ENCODE peak calls at places on chromosomes 4 and X, in eight cellular contexts. One of them, this sample, is unnamed.

GRCh38 chr4:40492747-40493146 is 136.9 kb downstream of the RBM47 start:
- DNase-seq in body of pancreas: no peak
- DNase-seq in tibial nerve: no peak
- DNase-seq in upper lobe of right lung: no peak
- DNase-seq in neuronal stem cell: no peak
- DNase-seq in A549: no peak
- DNase-seq in ascending aorta: no peak
- DNase-seq in aorta: no peak
- DNase-seq in this sample: no peak

GRCh38 chr4:136751530-136751929 is 780.8 kb downstream of the PCDH18 start:
- DNase-seq in body of pancreas: no peak
- DNase-seq in ascending aorta: no peak
- DNase-seq in A549: no peak
- DNase-seq in tibial nerve: no peak
- DNase-seq in neuronal stem cell: no peak
- DNase-seq in aorta: no peak
- DNase-seq in upper lobe of right lung: no peak
- DNase-seq in this sample: no peak

GRCh38 chr4:57214654-57215411 is 104.6 kb upstream of the IGFBP7 start:
- DNase-seq in A549: no peak
- DNase-seq in aorta: no peak
- DNase-seq in tibial nerve: no peak
- DNase-seq in neuronal stem cell: no peak
- DNase-seq in upper lobe of right lung: no peak
- DNase-seq in ascending aorta: no peak
- DNase-seq in body of pancreas: no peak
- DNase-seq in this sample: no peak

GRCh38 chr4:24544208-24544607 is 40.1 kb downstream of the DHX15 start:
- DNase-seq in upper lobe of right lung: no peak
- DNase-seq in body of pancreas: no peak
- DNase-seq in ascending aorta: no peak
- DNase-seq in aorta: no peak
- DNase-seq in neuronal stem cell: no peak
- DNase-seq in A549: no peak
- DNase-seq in tibial nerve: no peak
- DNase-seq in this sample: no peak

GRCh38 chr4:128524311-128524710 is 236.7 kb upstream of the PGRMC2 start:
- DNase-seq in aorta: peak; percentile 91
- DNase-seq in body of pancreas: peak; percentile 45
- DNase-seq in tibial nerve: no peak
- DNase-seq in neuronal stem cell: no peak
- DNase-seq in A549: peak; percentile 88
- DNase-seq in ascending aorta: peak; percentile 60
- DNase-seq in upper lobe of right lung: peak; percentile 68
- DNase-seq in this sample: no peak

GRCh38 chrX:13088155-13088485 is 43.7 kb upstream of the FAM9C start:
- DNase-seq in neuronal stem cell: no peak
- DNase-seq in aorta: no peak
- DNase-seq in body of pancreas: no peak
- DNase-seq in A549: no peak
- DNase-seq in ascending aorta: no peak
- DNase-seq in tibial nerve: no peak
- DNase-seq in upper lobe of right lung: no peak
- DNase-seq in this sample: no peak

GRCh38 chrX:53223955-53224859 is 800 bp downstream of the KDM5C start:
- DNase-seq in ascending aorta: no peak
- DNase-seq in tibial nerve: no peak
- DNase-seq in A549: peak; percentile 13
- DNase-seq in body of pancreas: no peak
- DNase-seq in upper lobe of right lung: no peak
- DNase-seq in neuronal stem cell: no peak
- DNase-seq in aorta: peak; percentile 78
- DNase-seq in this sample: no peak

GRCh38 chr4:39563448-39563847 is 36.2 kb upstream of the UGDH start:
- DNase-seq in upper lobe of right lung: no peak
- DNase-seq in ascending aorta: no peak
- DNase-seq in body of pancreas: no peak
- DNase-seq in tibial nerve: no peak
- DNase-seq in A549: no peak
- DNase-seq in neuronal stem cell: no peak
- DNase-seq in aorta: no peak
- DNase-seq in this sample: no peak

GRCh38 chrX:40531056-40531826 is 49.5 kb upstream of the ATP6AP2 start:
- DNase-seq in ascending aorta: no peak
- DNase-seq in upper lobe of right lung: no peak
- DNase-seq in A549: no peak
- DNase-seq in body of pancreas: no peak
- DNase-seq in aorta: no peak
- DNase-seq in neuronal stem cell: no peak
- DNase-seq in tibial nerve: no peak
- DNase-seq in this sample: peak; percentile 66

GRCh38 chr4:127997534-127998388 is 32.6 kb downstream of the ABHD18 start:
- DNase-seq in tibial nerve: no peak
- DNase-seq in upper lobe of right lung: no peak
- DNase-seq in neuronal stem cell: no peak
- DNase-seq in A549: peak; percentile 71
- DNase-seq in aorta: no peak
- DNase-seq in body of pancreas: peak; percentile 13
- DNase-seq in ascending aorta: no peak
- DNase-seq in this sample: no peak

GRCh38 chr4:6672131-6672530 is 21.5 kb upstream of the S100P start:
- DNase-seq in A549: no peak
- DNase-seq in aorta: no peak
- DNase-seq in neuronal stem cell: no peak
- DNase-seq in tibial nerve: no peak
- DNase-seq in upper lobe of right lung: peak; percentile 56
- DNase-seq in body of pancreas: no peak
- DNase-seq in ascending aorta: no peak
- DNase-seq in this sample: no peak

GRCh38 chr4:38162240-38162784 is 202.1 kb downstream of the PTTG2 start:
- DNase-seq in ascending aorta: no peak
- DNase-seq in A549: peak; percentile 76
- DNase-seq in tibial nerve: no peak
- DNase-seq in neuronal stem cell: peak; percentile 20
- DNase-seq in body of pancreas: peak; percentile 70
- DNase-seq in upper lobe of right lung: no peak
- DNase-seq in aorta: no peak
- DNase-seq in this sample: no peak

GRCh38 chr4:148215202-148215601 is 227.0 kb downstream of the NR3C2 start:
- DNase-seq in tibial nerve: no peak
- DNase-seq in A549: no peak
- DNase-seq in neuronal stem cell: no peak
- DNase-seq in aorta: no peak
- DNase-seq in body of pancreas: no peak
- DNase-seq in ascending aorta: no peak
- DNase-seq in upper lobe of right lung: no peak
- DNase-seq in this sample: no peak

GRCh38 chrX:78687586-78687985 is 28.5 kb upstream of the RTL3 start:
- DNase-seq in body of pancreas: no peak
- DNase-seq in ascending aorta: no peak
- DNase-seq in upper lobe of right lung: no peak
- DNase-seq in aorta: no peak
- DNase-seq in tibial nerve: no peak
- DNase-seq in neuronal stem cell: no peak
- DNase-seq in A549: no peak
- DNase-seq in this sample: no peak

GRCh38 chr4:20760053-20760452 is 59.8 kb downstream of the PACRGL start:
- DNase-seq in upper lobe of right lung: no peak
- DNase-seq in tibial nerve: no peak
- DNase-seq in neuronal stem cell: no peak
- DNase-seq in body of pancreas: no peak
- DNase-seq in A549: peak; percentile 1
- DNase-seq in aorta: no peak
- DNase-seq in ascending aorta: no peak
- DNase-seq in this sample: peak; percentile 29

GRCh38 chr4:83212041-83212851 is 72.4 kb downstream of the COQ2 start:
- DNase-seq in ascending aorta: no peak
- DNase-seq in aorta: no peak
- DNase-seq in body of pancreas: peak; percentile 17
- DNase-seq in upper lobe of right lung: no peak
- DNase-seq in tibial nerve: no peak
- DNase-seq in A549: no peak
- DNase-seq in neuronal stem cell: no peak
- DNase-seq in this sample: no peak

GRCh38 chr4:169988252-169988651 is 37.9 kb downstream of the MFAP3L start:
- DNase-seq in upper lobe of right lung: no peak
- DNase-seq in A549: no peak
- DNase-seq in neuronal stem cell: no peak
- DNase-seq in body of pancreas: no peak
- DNase-seq in ascending aorta: no peak
- DNase-seq in tibial nerve: no peak
- DNase-seq in aorta: no peak
- DNase-seq in this sample: no peak

GRCh38 chrX:95058815-95059214 is 1384.8 kb downstream of the FAM133A start:
- DNase-seq in ascending aorta: no peak
- DNase-seq in upper lobe of right lung: no peak
- DNase-seq in neuronal stem cell: no peak
- DNase-seq in body of pancreas: no peak
- DNase-seq in aorta: no peak
- DNase-seq in tibial nerve: no peak
- DNase-seq in A549: peak; percentile 1
- DNase-seq in this sample: no peak

GRCh38 chrX:55524487-55524886 is 34.8 kb upstream of the USP51 start:
- DNase-seq in upper lobe of right lung: no peak
- DNase-seq in body of pancreas: no peak
- DNase-seq in A549: peak; percentile 3
- DNase-seq in neuronal stem cell: no peak
- DNase-seq in tibial nerve: no peak
- DNase-seq in ascending aorta: no peak
- DNase-seq in aorta: no peak
- DNase-seq in this sample: no peak
- H3K9me3 ChIP-seq in upper lobe of right lung: no peaks in the 10 kb centered on the region
- H3K9me3 ChIP-seq in body of pancreas: no peaks in the 10 kb centered on the region
- H3K9me3 ChIP-seq in A549: no peaks in the 10 kb centered on the region
- H3K9me3 ChIP-seq in neuronal stem cell: no peaks in the 10 kb centered on the region
- H3K9me3 ChIP-seq in tibial nerve: no peaks in the 10 kb centered on the region
- H3K9me3 ChIP-seq in ascending aorta: no peaks in the 10 kb centered on the region
- H3K9me3 ChIP-seq in aorta: no peaks in the 10 kb centered on the region
- H3K9me3 ChIP-seq in this sample: no peaks in the 10 kb centered on the region

GRCh38 chr4:150078041-150078995 is at the start of gene DCLK2:
- DNase-seq in ascending aorta: no peak
- DNase-seq in body of pancreas: peak; percentile 59
- DNase-seq in A549: peak; percentile 75
- DNase-seq in upper lobe of right lung: peak; percentile 85
- DNase-seq in tibial nerve: peak; percentile 17
- DNase-seq in neuronal stem cell: peak; percentile 71
- DNase-seq in aorta: peak; percentile 94
- DNase-seq in this sample: peak; percentile 56

GRCh38 chr4:150080875-150081274 is 2.6 kb downstream of the DCLK2 start:
- DNase-seq in upper lobe of right lung: no peak
- DNase-seq in aorta: no peak
- DNase-seq in A549: peak; percentile 38
- DNase-seq in tibial nerve: no peak
- DNase-seq in body of pancreas: no peak
- DNase-seq in neuronal stem cell: no peak
- DNase-seq in ascending aorta: no peak
- DNase-seq in this sample: peak; percentile 55

GRCh38 chr4:150078996-150079581 is 844 bp downstream of the DCLK2 start:
- DNase-seq in body of pancreas: peak; percentile 36
- DNase-seq in aorta: peak; percentile 79
- DNase-seq in A549: peak; percentile 69
- DNase-seq in ascending aorta: no peak
- DNase-seq in upper lobe of right lung: peak; percentile 67
- DNase-seq in neuronal stem cell: peak; percentile 31
- DNase-seq in tibial nerve: peak; percentile 13
- DNase-seq in this sample: peak; percentile 42

GRCh38 chr4:150082241-150082640 is 4.0 kb downstream of the DCLK2 start:
- DNase-seq in neuronal stem cell: no peak
- DNase-seq in upper lobe of right lung: no peak
- DNase-seq in A549: no peak
- DNase-seq in aorta: no peak
- DNase-seq in ascending aorta: no peak
- DNase-seq in tibial nerve: no peak
- DNase-seq in body of pancreas: no peak
- DNase-seq in this sample: no peak

DNA sequence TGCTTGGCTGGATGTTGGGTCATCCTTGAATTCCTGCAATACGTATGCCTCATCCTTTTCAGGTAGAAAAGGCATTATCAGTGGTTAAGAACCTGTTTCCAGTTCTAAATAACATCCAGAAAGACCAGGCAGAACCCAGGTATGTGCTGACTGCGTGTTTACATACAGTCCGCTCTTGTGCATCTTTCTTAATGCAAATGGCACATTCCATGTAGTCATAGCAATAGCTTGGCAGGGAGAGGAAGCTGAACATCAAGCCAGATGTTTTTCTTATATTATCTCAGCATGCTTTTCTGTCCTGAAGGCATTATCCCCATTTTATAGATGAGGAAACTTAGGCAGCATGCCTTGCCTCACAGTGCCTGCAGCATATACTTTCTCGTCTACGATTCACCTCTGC is 2.1 kb downstream of the DCLK2 start:
- DNase-seq in body of pancreas: no peak
- DNase-seq in tibial nerve: no peak
- DNase-seq in A549: no peak
- DNase-seq in aorta: no peak
- DNase-seq in ascending aorta: no peak
- DNase-seq in upper lobe of right lung: no peak
- DNase-seq in neuronal stem cell: no peak
- DNase-seq in this sample: no peak
- H3K4me3 ChIP-seq in body of pancreas: no peak overlapping the region
- H3K4me3 ChIP-seq in tibial nerve: no peak overlapping the region
- H3K4me3 ChIP-seq in A549: peak overlapping the region; percentile 94
- H3K4me3 ChIP-seq in aorta: peak overlapping the region; percentile 4
- H3K4me3 ChIP-seq in ascending aorta: peak overlapping the region; percentile 86
- H3K4me3 ChIP-seq in upper lobe of right lung: peak overlapping the region; percentile 58
- H3K4me3 ChIP-seq in neuronal stem cell: no peak overlapping the region
- H3K4me3 ChIP-seq in this sample: no peak overlapping the region

GRCh38 chrX:153459976-153460375 is 10.4 kb downstream of the HAUS7 start:
- DNase-seq in upper lobe of right lung: no peak
- DNase-seq in A549: no peak
- DNase-seq in body of pancreas: no peak
- DNase-seq in tibial nerve: no peak
- DNase-seq in ascending aorta: no peak
- DNase-seq in aorta: no peak
- DNase-seq in neuronal stem cell: no peak
- DNase-seq in this sample: no peak
- H3K9me3 ChIP-seq in upper lobe of right lung: no peaks in the 10 kb centered on the region
- H3K9me3 ChIP-seq in A549: no peaks in the 10 kb centered on the region
- H3K9me3 ChIP-seq in body of pancreas: no peaks in the 10 kb centered on the region
- H3K9me3 ChIP-seq in tibial nerve: no peaks in the 10 kb centered on the region
- H3K9me3 ChIP-seq in ascending aorta: no peaks in the 10 kb centered on the region
- H3K9me3 ChIP-seq in aorta: no peaks in the 10 kb centered on the region
- H3K9me3 ChIP-seq in neuronal stem cell: no peaks in the 10 kb centered on the region
- H3K9me3 ChIP-seq in this sample: no peaks in the 10 kb centered on the region

DNA sequence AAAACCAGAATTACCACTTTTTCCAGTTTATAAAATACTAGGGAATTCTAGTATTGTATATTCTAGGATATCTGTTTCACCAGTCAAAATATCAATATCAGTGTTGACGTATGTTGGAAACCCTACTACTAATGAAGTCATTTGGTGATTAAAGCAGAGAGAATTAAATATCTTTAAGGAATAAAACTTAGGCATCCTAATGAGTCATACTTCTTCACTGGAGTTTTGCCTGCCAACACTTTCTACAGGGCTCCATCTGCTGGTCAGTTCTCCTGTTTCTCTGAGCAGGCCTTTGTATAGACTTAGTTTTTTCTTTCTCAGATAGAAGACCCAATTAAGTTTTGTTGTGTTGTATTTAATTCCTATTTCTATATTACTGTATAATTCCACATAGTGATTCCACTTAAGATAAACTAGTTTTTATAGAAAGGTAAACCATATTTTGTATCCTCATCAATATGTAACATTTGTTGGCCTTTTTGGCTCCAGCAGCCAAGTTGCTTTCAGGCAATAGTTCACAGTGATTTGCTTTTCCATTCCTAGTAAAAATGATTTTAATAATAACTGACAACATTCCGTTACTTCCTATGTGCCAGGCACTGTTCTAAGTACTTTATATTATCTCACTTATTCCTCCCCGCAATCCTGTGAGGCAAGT is 3.5 kb downstream of the AP1AR start:
- DNase-seq in ascending aorta: no peak
- DNase-seq in tibial nerve: peak; percentile 38
- DNase-seq in upper lobe of right lung: no peak
- DNase-seq in aorta: no peak
- DNase-seq in neuronal stem cell: peak; percentile 43
- DNase-seq in A549: peak; percentile 69
- DNase-seq in body of pancreas: peak; percentile 71
- DNase-seq in this sample: peak; percentile 67
- H3K4me3 ChIP-seq in ascending aorta: no peak overlapping the region
- H3K4me3 ChIP-seq in tibial nerve: no peak overlapping the region
- H3K4me3 ChIP-seq in upper lobe of right lung: no peak overlapping the region
- H3K4me3 ChIP-seq in aorta: no peak overlapping the region
- H3K4me3 ChIP-seq in neuronal stem cell: no peak overlapping the region
- H3K4me3 ChIP-seq in A549: no peak overlapping the region
- H3K4me3 ChIP-seq in body of pancreas: no peak overlapping the region
- H3K4me3 ChIP-seq in this sample: no peak overlapping the region